ENCODE peak calls at places on chromosomes 12 and 14, in six cellular contexts. J is right lobe of liver, Y is A549, V is H1, E is tibial nerve, G is stomach. L is an unnamed sample.

GRCh38 chr14:101716077-101716950 is 45.2 kb upstream of the PPP2R5C start:
- DNase-seq in G (peak; percentile 22), Y (no peak), E (no peak), V (no peak), J (no peak), L (no peak)

GRCh38 chr12:68189766-68190700 is 30.5 kb upstream of the IFNG start:
- DNase-seq in G (no peak), V (no peak), E (no peak), Y (no peak), J (no peak), L (no peak)

GRCh38 chr12:22333186-22333745 is 1.2 kb downstream of the ST8SIA1 start:
- DNase-seq in G (no peak), V (no peak), Y (no peak), E (no peak), J (no peak), L (no peak)

GRCh38 chr14:36293824-36294223 is 26.6 kb downstream of the MBIP start:
- DNase-seq in E (no peak), Y (no peak), V (no peak), G (no peak), J (no peak), L (no peak)

GRCh38 chr12:108907861-108908302 is 28.0 kb downstream of the DAO start:
- DNase-seq in J (no peak), G (no peak), Y (peak; percentile 68), V (no peak), E (no peak), L (no peak)

GRCh38 chr14:78997811-78998210 is 827.6 kb downstream of the NRXN3 start:
- DNase-seq in J (no peak), G (no peak), Y (no peak), V (no peak), E (no peak), L (no peak)

GRCh38 chr14:61132894-61133293 is 148.2 kb downstream of the TMEM30B start:
- DNase-seq in J (no peak), E (no peak), Y (no peak), V (no peak), G (no peak), L (no peak)

GRCh38 chr14:69181491-69181890 is 9.8 kb upstream of the EXD2 start:
- DNase-seq in V (no peak), G (no peak), J (no peak), Y (no peak), E (no peak), L (no peak)

GRCh38 chr14:26729851-26730250 is 132.0 kb upstream of the NOVA1 start:
- DNase-seq in V (no peak), J (no peak), Y (no peak), G (no peak), E (no peak), L (no peak)

GRCh38 chr12:75578546-75578945 is 67.1 kb upstream of the KRR1 start:
- DNase-seq in V (no peak), E (no peak), G (no peak), J (no peak), Y (no peak), L (no peak)

GRCh38 chr12:114690267-114691135 is 6.5 kb upstream of the TBX3 start:
- DNase-seq in Y (no peak), E (no peak), G (no peak), V (no peak), J (no peak), L (no peak)

GRCh38 chr12:19243577-19243976 is 114.0 kb downstream of the PLEKHA5 start:
- DNase-seq in E (no peak), V (no peak), Y (no peak), J (no peak), G (no peak), L (no peak)

GRCh38 chr14:90288646-90289355 is 32.4 kb downstream of the PSMC1 start:
- DNase-seq in V (no peak), Y (no peak), G (no peak), E (no peak), J (peak; percentile 50), L (peak; percentile 27)

GRCh38 chr12:91138337-91138905 is 27.1 kb upstream of the LUM start:
- DNase-seq in V (no peak), J (no peak), Y (no peak), E (no peak), G (no peak), L (no peak)

GRCh38 chr14:75224561-75224960 is 48.1 kb upstream of the TMED10 start:
- DNase-seq in G (no peak), Y (no peak), E (no peak), J (no peak), V (no peak), L (no peak)

GRCh38 chr14:53333809-53334208 is 180.7 kb upstream of the DDHD1 start:
- DNase-seq in V (no peak), Y (no peak), E (no peak), G (no peak), J (no peak), L (no peak)

GRCh38 chr14:102545461-102546265 is 36.1 kb upstream of the ANKRD9 start:
- DNase-seq in G (no peak), J (no peak), Y (no peak), E (no peak), V (no peak), L (no peak)

GRCh38 chr14:23284654-23285529 is 1.0 kb downstream of the HOMEZ start:
- DNase-seq in J (no peak), E (no peak), V (no peak), Y (no peak), G (no peak), L (no peak)

GRCh38 chr12:85825751-85826150 is 10.5 kb downstream of the RASSF9 start:
- DNase-seq in Y (no peak), G (no peak), J (no peak), E (no peak), V (no peak), L (no peak)

GRCh38 chr12:46590991-46591703 is 218.6 kb upstream of the SLC38A2 start:
- DNase-seq in V (no peak), J (no peak), E (no peak), Y (no peak), G (no peak), L (no peak)

GRCh38 chr12:46580445-46580844 is 207.9 kb upstream of the SLC38A2 start:
- DNase-seq in Y (no peak), E (no peak), V (no peak), G (no peak), J (no peak), L (no peak)

GRCh38 chr12:46585854-46586621 is 213.5 kb upstream of the SLC38A2 start:
- DNase-seq in V (peak; percentile 39), G (peak; percentile 72), Y (peak; percentile 50), J (no peak), E (no peak), L (peak; percentile 65)
- H3K4me3 ChIP-seq in V (peak overlapping the region; percentile 34), G (no peak overlapping the region), Y (no peak overlapping the region), J (no peak overlapping the region), E (no peak overlapping the region), L (no peak overlapping the region)

GRCh38 chr12:54560374-54560858 is 11.0 kb downstream of the PDE1B start:
- DNase-seq in V (peak; percentile 61), J (peak; percentile 82), G (peak; percentile 87), E (peak; percentile 85), Y (peak; percentile 80), L (peak; percentile 95)
- H3K4me3 ChIP-seq in V (peak overlapping the region; percentile 57), J (peak overlapping the region; percentile 20), G (peak overlapping the region; percentile 32), E (peak overlapping the region; percentile 32), Y (peak overlapping the region; percentile 39), L (peak overlapping the region; percentile 45)

GRCh38 chr12:77062846-77063461 is 2.4 kb downstream of the E2F7 start:
- DNase-seq in Y (no peak), G (peak; percentile 54), E (no peak), V (no peak), J (no peak), L (no peak)
- H3K4me3 ChIP-seq in Y (no peak overlapping the region), G (no peak overlapping the region), E (no peak overlapping the region), V (no peak overlapping the region), J (no peak overlapping the region), L (peak overlapping the region; percentile 22)

GRCh38 chr12:87943666-87944065 is 85.5 kb downstream of the C12orf50 start:
- DNase-seq in E (no peak), V (no peak), Y (no peak), G (no peak), J (no peak), L (no peak)
- H3K4me3 ChIP-seq in E (no peak overlapping the region), V (no peak overlapping the region), Y (no peak overlapping the region), G (no peak overlapping the region), J (no peak overlapping the region), L (no peak overlapping the region)

GRCh38 chr12:49340971-49341776 is 4.2 kb upstream of the C1QL4 start:
- DNase-seq in V (no peak), G (peak; percentile 24), Y (no peak), J (no peak), E (no peak), L (peak; percentile 45)

GRCh38 chr12:49340095-49340870 is 3.3 kb upstream of the C1QL4 start:
- DNase-seq in G (peak; percentile 7), E (no peak), V (no peak), J (no peak), Y (no peak), L (peak; percentile 3)

GRCh38 chr12:49341777-49342065 is 4.7 kb upstream of the C1QL4 start:
- DNase-seq in V (no peak), E (no peak), Y (no peak), J (no peak), G (no peak), L (peak; percentile 66)

GRCh38 chr12:49342914-49343731 is 3.6 kb upstream of the DNAJC22 start:
- DNase-seq in E (no peak), J (peak; percentile 34), G (peak; percentile 24), V (no peak), Y (peak; percentile 35), L (peak; percentile 64)

GRCh38 chr12:49342066-49342913 is 4.4 kb upstream of the DNAJC22 start:
- DNase-seq in E (no peak), V (peak; percentile 93), J (peak; percentile 81), Y (peak; percentile 95), G (peak; percentile 75), L (peak; percentile 90)
- H3K4me3 ChIP-seq in E (peak overlapping the region; percentile 21), V (peak overlapping the region; percentile 78), J (peak overlapping the region; percentile 24), Y (peak overlapping the region; percentile 48), G (peak overlapping the region; percentile 39), L (peak overlapping the region; percentile 42)

DNA sequence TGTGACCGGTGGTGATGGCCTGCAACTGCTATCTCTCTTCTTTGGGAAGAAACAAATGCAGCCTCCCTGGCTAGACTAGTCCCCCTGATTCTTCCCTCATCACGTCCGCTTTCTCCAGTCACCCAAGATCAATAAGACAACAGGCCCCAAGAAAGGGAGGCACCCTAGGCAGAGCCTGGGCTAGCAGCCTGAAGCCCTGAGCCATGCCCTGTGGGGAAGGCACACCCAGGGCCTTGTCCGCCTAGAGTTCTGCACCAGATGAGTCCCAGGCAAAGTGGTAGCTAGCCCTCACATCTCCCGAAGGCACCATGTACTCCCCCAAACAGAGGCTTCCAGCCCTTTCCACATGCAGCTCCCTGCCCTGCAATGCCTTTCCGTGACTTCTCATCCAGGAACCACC is 35.1 kb downstream of the CAMKK2 start:
- DNase-seq in Y (no peak), E (no peak), G (no peak), J (no peak), V (no peak), L (no peak)
- H3K4me3 ChIP-seq in Y (no peak overlapping the region), E (no peak overlapping the region), G (no peak overlapping the region), J (no peak overlapping the region), V (no peak overlapping the region), L (no peak overlapping the region)

GRCh38 chr14:31696378-31696777 is 135.2 kb downstream of the NUBPL start:
- DNase-seq in V (no peak), J (no peak), E (no peak), Y (no peak), G (no peak), L (no peak)

GRCh38 chr14:31690056-31690455 is 128.9 kb downstream of the NUBPL start:
- DNase-seq in G (no peak), V (no peak), Y (no peak), E (no peak), J (no peak), L (no peak)

GRCh38 chr14:31692376-31692781 is 131.2 kb downstream of the NUBPL start:
- DNase-seq in E (no peak), G (no peak), J (no peak), V (no peak), Y (no peak), L (no peak)
- H3K4me3 ChIP-seq in E (no peak overlapping the region), G (no peak overlapping the region), J (no peak overlapping the region), V (no peak overlapping the region), Y (no peak overlapping the region), L (no peak overlapping the region)

L was measured in upper lobe of right lung.